ENCODE peak calls at places on chromosomes 13 and 19, in four cellular contexts. E is Panc1; C is CD8-positive, alpha-beta memory T cell; Y is NT2/D1. G is an unnamed sample. For H3K27me3, the result is how much of the 10 kb centered on the place peaks cover.

GRCh38 chr19:30228113-30228725 is 144.0 kb upstream of the ZNF536 start:
- DNase-seq in E (no peak), Y (no peak), C (no peak), G (no peak)

GRCh38 chr13:82963466-82963865 is 918.8 kb downstream of the SLITRK1 start:
- DNase-seq in E (no peak), C (no peak), Y (no peak), G (no peak)

GRCh38 chr13:46803586-46803985 is 6.6 kb upstream of the ESD start:
- DNase-seq in E (no peak), C (no peak), Y (no peak), G (no peak)

GRCh38 chr13:106349080-106349841 is 186.2 kb downstream of the EFNB2 start:
- DNase-seq in C (no peak), E (no peak), Y (no peak), G (peak)

GRCh38 chr19:45125975-45126493 is 33.1 kb downstream of the PPP1R37 start:
- DNase-seq in C (peak), Y (peak), E (peak), G (peak)

GRCh38 chr13:36880961-36881360 is 39.1 kb downstream of the SMAD9 start:
- DNase-seq in C (no peak), E (no peak), Y (no peak), G (no peak)

GRCh38 chr13:30142502-30143211 is 164.7 kb downstream of the KATNAL1 start:
- DNase-seq in E (no peak), C (no peak), Y (no peak), G (no peak)

GRCh38 chr13:98393873-98394272 is 183.0 kb downstream of the STK24 start:
- DNase-seq in E (no peak), Y (no peak), C (no peak), G (no peak)

GRCh38 chr13:45830121-45830520 is 21.4 kb downstream of the SIAH3 start:
- DNase-seq in C (no peak), Y (no peak), E (no peak), G (no peak)

GRCh38 chr13:44312898-44313551 is 60.6 kb upstream of the SERP2 start:
- DNase-seq in E (peak), C (no peak), Y (no peak), G (no peak)

GRCh38 chr19:33900817-33901216 is 104.1 kb downstream of the KCTD15 start:
- DNase-seq in Y (no peak), C (no peak), E (no peak), G (no peak)

GRCh38 chr19:54521022-54521859 is 18.6 kb downstream of the LAIR2 start:
- DNase-seq in Y (no peak), C (no peak), E (no peak), G (no peak)

GRCh38 chr19:5778402-5778801 is 6.1 kb downstream of the PRR22 start:
- DNase-seq in C (no peak), E (no peak), Y (no peak), G (no peak)

GRCh38 chr19:5774921-5775320 is 9.6 kb downstream of the PRR22 start:
- DNase-seq in Y (no peak), C (no peak), E (no peak), G (no peak)

GRCh38 chr19:5775668-5776309 is 8.8 kb downstream of the PRR22 start:
- DNase-seq in E (no peak), C (no peak), Y (no peak), G (no peak)

GRCh38 chr19:5772416-5772815 is 12.1 kb downstream of the PRR22 start:
- DNase-seq in C (no peak), E (no peak), Y (no peak), G (no peak)

GRCh38 chr19:5773276-5773675 is 11.3 kb downstream of the PRR22 start:
- DNase-seq in E (no peak), Y (no peak), C (no peak), G (no peak)
- H3K27me3 ChIP-seq in E (under half), Y (under half), C (under half), G (under half)

GRCh38 chr19:952049-952679 is 26.3 kb downstream of the ARID3A start:
- DNase-seq in E (no peak), C (no peak), Y (no peak), G (no peak)

GRCh38 chr19:953501-954271 is 27.9 kb downstream of the ARID3A start:
- DNase-seq in E (no peak), C (no peak), Y (no peak), G (no peak)

GRCh38 chr19:954272-954671 is 28.4 kb downstream of the ARID3A start:
- DNase-seq in C (no peak), E (no peak), Y (no peak), G (no peak)

GRCh38 chr19:954672-955494 is 29.0 kb downstream of the ARID3A start:
- DNase-seq in E (no peak), Y (no peak), C (no peak), G (no peak)

DNA sequence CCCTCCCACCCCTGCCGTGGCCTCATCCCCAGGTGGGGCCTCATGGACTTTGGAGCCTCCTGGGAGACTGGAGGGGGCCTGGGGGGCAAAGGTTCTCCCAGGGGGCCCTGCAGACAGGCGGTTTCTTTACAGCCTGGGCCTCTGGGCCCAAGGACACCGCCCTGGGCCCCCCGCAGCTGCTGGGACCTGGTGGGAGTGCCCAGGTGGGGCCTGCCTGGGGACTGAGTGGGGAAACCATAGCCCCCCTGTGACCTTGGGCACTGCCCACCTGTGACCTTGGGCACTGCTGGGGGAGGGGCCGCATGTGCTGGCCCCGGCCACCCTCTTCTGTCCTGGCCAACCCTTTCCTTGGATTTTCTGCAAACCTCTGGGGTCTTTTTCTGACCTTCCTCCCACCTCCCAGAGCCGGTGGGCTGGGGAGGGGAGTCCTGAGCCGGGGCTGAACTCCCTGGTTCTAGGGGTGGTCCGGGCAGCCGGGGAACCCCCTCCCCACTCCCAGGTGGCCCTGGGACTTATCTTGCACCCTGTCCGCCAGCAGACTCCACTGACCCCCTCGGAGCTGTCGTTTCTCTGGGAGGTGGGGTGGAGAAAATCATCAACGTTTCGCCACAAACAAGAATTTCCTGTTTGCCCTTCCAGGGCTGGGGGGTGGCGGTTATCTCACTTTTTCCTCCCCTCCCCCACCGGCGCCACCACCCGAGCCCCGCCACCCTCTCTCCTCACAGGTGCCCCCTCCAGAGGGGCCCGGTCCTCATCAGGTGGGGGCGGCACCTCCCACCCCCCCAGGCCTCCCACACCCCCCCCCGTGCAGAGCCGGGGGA is 27.1 kb downstream of the ARID3A start:
- DNase-seq in Y (no peak), E (no peak), C (no peak), G (peak)
- H3K4me3 ChIP-seq in Y (no peak), E (no peak), C (peak), G (peak)

GRCh38 chr13:40640202-40640601 is 26.2 kb downstream of the FOXO1 start:
- DNase-seq in C (no peak), Y (no peak), E (no peak), G (no peak)
- H3K27me3 ChIP-seq in C (under half), Y (under half), E (under half), G (under half)

DNA sequence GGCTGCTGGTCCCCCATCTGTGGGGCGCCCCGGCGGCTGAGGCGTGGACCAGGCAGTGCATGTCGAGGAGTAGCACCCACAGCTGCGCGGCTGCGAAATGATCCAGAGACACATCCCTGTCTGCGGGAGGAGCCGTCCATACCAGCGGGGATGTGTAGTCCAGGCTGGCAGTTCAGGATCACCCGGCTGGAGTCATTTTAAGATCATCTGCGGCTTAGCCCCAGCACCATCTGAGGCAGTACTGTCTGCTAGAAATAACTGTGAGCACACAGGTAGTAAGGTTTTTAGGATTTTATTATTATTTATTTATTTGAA is 3.1 kb downstream of the ADAT3 start:
- DNase-seq in E (no peak), Y (no peak), C (no peak), G (no peak)
- H3K4me3 ChIP-seq in E (peak), Y (no peak), C (no peak), G (no peak)

DNA sequence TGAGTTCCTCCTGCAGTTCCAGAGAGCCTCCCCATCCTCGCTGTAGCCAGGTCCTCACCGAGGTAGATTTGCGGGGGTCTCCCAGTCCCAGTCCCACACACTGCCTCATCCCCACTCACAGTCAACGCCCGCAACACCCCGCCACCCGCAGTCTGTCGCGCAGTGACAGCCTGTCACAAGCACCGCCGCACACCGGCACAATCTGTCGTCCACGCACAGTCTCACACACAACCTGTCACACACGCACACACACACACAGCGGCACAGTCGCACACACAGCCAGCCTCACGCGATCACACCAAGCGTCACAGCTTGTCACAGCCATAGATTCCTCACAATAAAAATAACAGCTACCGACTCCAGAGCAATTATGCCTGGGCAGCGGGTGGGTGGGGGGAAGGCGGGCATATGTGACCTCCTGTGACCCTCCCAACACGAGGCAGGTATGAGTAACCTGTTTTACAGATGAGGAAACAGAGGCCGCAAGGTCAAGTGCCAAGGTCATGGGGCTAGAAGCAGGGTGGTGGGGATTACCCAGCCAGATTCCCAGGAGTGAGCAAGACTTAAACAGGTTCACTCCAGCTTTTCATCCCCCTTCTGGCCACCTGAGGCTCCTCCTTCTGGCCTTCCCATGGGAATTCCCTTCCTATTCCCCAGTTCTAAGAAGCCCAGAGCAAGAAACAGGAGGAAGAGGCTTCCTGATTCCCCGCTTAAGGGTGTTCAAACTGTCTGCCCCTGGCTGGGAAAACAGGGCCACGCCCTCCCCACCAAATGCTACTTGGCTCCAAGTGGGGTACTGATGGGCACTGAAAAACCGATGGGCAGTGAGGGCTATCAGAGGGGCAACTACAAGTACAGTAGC is 13.9 kb downstream of the NFIX start:
- DNase-seq in E (no peak), C (no peak), Y (no peak), G (no peak)
- H3K27me3 ChIP-seq in E (under half), C (under half), Y (half or more), G (under half)

GRCh38 chr13:20721454-20722357 is 18.2 kb downstream of the IL17D start:
- DNase-seq in Y (no peak), E (no peak), C (peak), G (no peak)

GRCh38 chr13:20718958-20719566 is 15.6 kb downstream of the IL17D start:
- DNase-seq in E (no peak), C (no peak), Y (no peak), G (no peak)

GRCh38 chr13:20721058-20721453 is 17.6 kb downstream of the IL17D start:
- DNase-seq in C (no peak), Y (no peak), E (no peak), G (no peak)

GRCh38 chr13:20719783-20720182 is 16.3 kb downstream of the IL17D start:
- DNase-seq in C (no peak), Y (no peak), E (no peak), G (no peak)

DNA sequence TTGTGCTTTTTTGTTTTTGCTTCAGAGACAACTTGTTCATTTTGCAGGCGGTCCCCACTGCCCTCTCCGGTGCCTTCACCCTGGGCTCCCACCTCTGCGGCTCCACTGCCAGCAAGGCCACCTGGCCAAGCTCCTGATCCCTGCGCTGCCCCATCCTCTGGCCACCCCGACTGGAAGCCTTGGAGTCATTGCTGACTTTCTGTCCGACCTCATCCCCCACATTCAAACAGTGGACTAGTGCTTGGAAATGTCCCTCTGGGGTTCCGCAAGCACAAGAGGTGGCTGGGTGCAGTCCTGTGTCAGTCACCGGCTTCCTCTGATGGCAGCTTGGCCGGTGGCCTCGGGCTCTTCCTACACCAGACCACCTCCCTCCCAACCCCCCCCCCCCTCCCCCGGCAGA is 17.0 kb downstream of the IL17D start:
- DNase-seq in C (no peak), E (no peak), Y (no peak), G (no peak)
- H3K4me3 ChIP-seq in C (no peak), E (no peak), Y (no peak), G (no peak)

G was measured in Peyer's patch.